ENCODE peak calls at places on chromosomes 11 and 22, in nine cellular contexts. I is A549, X is Peyer's patch, J is H54, K is heart left ventricle, O is right lobe of liver, P is K562, H is body of pancreas, W is gastrocnemius medialis. D is an unnamed sample.

GRCh38 chr11:19121646-19122045 is 4.7 kb downstream of the ZDHHC13 start:
- DNase-seq in I (no peak), X (no peak), J (no peak), K (no peak), O (no peak), P (peak; percentile 16), H (no peak), W (no peak), D (no peak)

GRCh38 chr11:27965559-27965958 is 142.4 kb downstream of the KIF18A start:
- DNase-seq in I (no peak), X (no peak), J (no peak), K (no peak), O (no peak), P (no peak), H (no peak), W (no peak), D (no peak)

GRCh38 chr11:110409174-110409573 is 20.6 kb upstream of the FDX1 start:
- DNase-seq in I (no peak), X (no peak), J (no peak), K (no peak), O (no peak), P (no peak), H (no peak), W (no peak), D (no peak)

GRCh38 chr11:82701847-82702520 is 31.7 kb downstream of the FAM181B start:
- DNase-seq in I (peak; percentile 29), X (no peak), J (peak; percentile 35), K (no peak), O (no peak), P (peak; percentile 61), H (no peak), W (no peak), D (no peak)

GRCh38 chr22:26428515-26429457 is at the start of gene ASPHD2:
- DNase-seq in I (peak; percentile 18), X (peak; percentile 82), J (peak; percentile 61), K (peak; percentile 53), O (peak; percentile 58), P (peak; percentile 61), H (peak; percentile 50), W (peak; percentile 23), D (peak; percentile 77)

GRCh38 chr11:110430267-110431211 is 791 bp downstream of the FDX1 start:
- DNase-seq in I (no peak), X (peak; percentile 82), J (no peak), K (peak; percentile 25), O (peak; percentile 87), P (no peak), H (peak; percentile 56), W (peak; percentile 28), D (peak; percentile 37)

GRCh38 chr11:69309800-69310280 is 15.9 kb downstream of the MYEOV start:
- DNase-seq in I (no peak), X (no peak), J (no peak), K (no peak), O (no peak), P (no peak), H (no peak), W (no peak), D (no peak)

GRCh38 chr11:17102447-17102846 is 25.0 kb upstream of the RPS13 start:
- DNase-seq in I (no peak), X (no peak), J (no peak), K (no peak), O (no peak), P (no peak), H (no peak), W (no peak), D (no peak)

GRCh38 chr11:107969219-107969618 is 39.5 kb upstream of the CUL5 start:
- DNase-seq in I (peak; percentile 10), X (no peak), J (no peak), K (no peak), O (no peak), P (peak; percentile 10), H (no peak), W (no peak), D (no peak)

GRCh38 chr11:86041975-86042378 is 26.9 kb downstream of the PICALM start:
- DNase-seq in I (peak; percentile 63), X (peak; percentile 77), J (peak; percentile 30), K (no peak), O (no peak), P (peak; percentile 86), H (peak; percentile 71), W (peak; percentile 60), D (peak; percentile 19)

GRCh38 chr11:15650105-15650938 is 535.6 kb downstream of the INSC start:
- DNase-seq in I (peak; percentile 79), X (peak; percentile 92), J (peak; percentile 77), K (peak; percentile 98), O (peak; percentile 95), P (peak; percentile 92), H (peak; percentile 95), W (peak; percentile 83), D (peak; percentile 85)
- TF ChIP-seq POLR2A in I (peak; percentile 59), X (no peak), J (peak; percentile 14), K (peak; percentile 13), O (no peak), P (no peak), H (no peak), W (no peak), D (no peak)

DNA sequence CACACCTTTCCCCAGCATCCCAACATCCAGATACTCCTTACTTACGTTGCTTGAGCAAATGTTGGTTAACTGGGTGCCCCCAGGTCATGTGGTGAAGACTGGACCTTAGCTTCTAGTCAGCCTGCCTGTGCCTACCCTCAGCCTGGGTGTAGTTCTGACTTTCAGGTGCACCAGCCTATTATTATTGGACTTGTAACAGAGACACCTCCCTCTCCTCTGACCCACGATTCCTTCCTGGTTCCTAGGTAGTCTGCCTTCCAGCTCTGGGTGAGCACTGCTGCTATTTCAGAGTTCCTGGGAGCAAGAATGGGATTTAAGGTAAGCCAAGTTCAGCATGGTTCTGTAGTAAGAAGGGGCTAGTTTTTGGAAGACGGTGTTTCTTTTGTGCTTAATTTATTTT is 138.2 kb downstream of the DSCAML1 start:
- DNase-seq in I (no peak), X (peak; percentile 59), J (no peak), K (no peak), O (no peak), P (no peak), H (no peak), W (no peak), D (no peak)
- TF ChIP-seq POLR2A in I (no peak), X (peak; percentile 34), J (no peak), K (no peak), O (no peak), P (no peak), H (no peak), W (no peak), D (no peak)

GRCh38 chr22:36308880-36309279 is 55.9 kb downstream of the APOL1 start:
- DNase-seq in I (no peak), X (no peak), J (no peak), K (no peak), O (no peak), P (no peak), H (no peak), W (no peak), D (no peak)
- TF ChIP-seq POLR2A in I (no peak), X (no peak), J (no peak), K (no peak), O (no peak), P (no peak), H (no peak), W (no peak), D (no peak)

GRCh38 chr11:120613264-120614226 is 102.0 kb downstream of the GRIK4 start:
- DNase-seq in I (no peak), X (no peak), J (no peak), K (no peak), O (no peak), P (no peak), H (no peak), W (no peak), D (peak; percentile 39)
- TF ChIP-seq POLR2A in I (no peak), X (no peak), J (no peak), K (no peak), O (no peak), P (no peak), H (no peak), W (no peak), D (no peak)

DNA sequence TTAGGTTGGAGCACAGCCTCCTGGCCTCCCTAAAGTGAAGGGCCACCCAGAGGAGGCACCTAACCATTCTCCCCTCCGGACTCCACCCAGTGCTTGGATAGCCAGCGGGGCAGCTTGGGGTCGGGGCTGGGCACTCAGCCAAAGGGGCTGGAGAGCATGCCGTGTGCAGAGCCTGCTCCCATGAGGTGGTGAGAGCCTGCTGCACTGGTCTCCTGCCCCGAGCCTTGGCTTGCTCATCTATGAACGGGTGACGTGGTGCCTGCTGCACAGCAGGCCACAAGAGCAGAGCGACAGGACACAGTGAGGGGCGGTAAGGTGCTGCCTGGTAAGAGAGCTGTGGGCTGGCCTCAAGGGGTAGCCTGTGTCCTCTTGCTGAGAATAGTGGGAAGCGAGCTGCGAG is 14.0 kb upstream of the CCDC188 start:
- DNase-seq in I (no peak), X (no peak), J (no peak), K (no peak), O (no peak), P (no peak), H (no peak), W (no peak), D (no peak)
- TF ChIP-seq POLR2A in I (no peak), X (no peak), J (no peak), K (no peak), O (no peak), P (no peak), H (no peak), W (no peak), D (no peak)

GRCh38 chr22:28792491-28793383 is 7.6 kb downstream of the XBP1 start:
- DNase-seq in I (no peak), X (no peak), J (no peak), K (no peak), O (no peak), P (no peak), H (peak; percentile 56), W (no peak), D (no peak)
- TF ChIP-seq POLR2A in I (no peak), X (no peak), J (no peak), K (no peak), O (no peak), P (peak; percentile 53), H (no peak), W (no peak), D (no peak)

GRCh38 chr11:47270331-47271271 is 668 bp downstream of the MADD start:
- DNase-seq in I (peak; percentile 44), X (peak; percentile 56), J (peak; percentile 40), K (peak; percentile 59), O (no peak), P (peak; percentile 79), H (peak; percentile 46), W (peak; percentile 48), D (no peak)
- TF ChIP-seq POLR2A in I (no peak), X (no peak), J (no peak), K (no peak), O (no peak), P (no peak), H (no peak), W (no peak), D (no peak)